ENCODE peak calls at places on chromosomes 11 and 22, in seven cellular contexts. U, M, X, O, H, C and Z are unnamed samples. For H3K27me3, the result is how much of the 10 kb centered on the place peaks cover.

GRCh38 chr11:6350070-6350469 is 29.8 kb upstream of the CAVIN3 start:
- DNase-seq in C (peak), U (no peak), H (no peak), M (no peak), O (no peak), X (no peak), Z (no peak)

GRCh38 chr22:42825796-42826195 is 31.3 kb downstream of the ARFGAP3 start:
- DNase-seq in X (no peak), C (no peak), O (no peak), M (no peak), U (no peak), H (no peak), Z (no peak)

GRCh38 chr22:27941143-27941542 is 22.1 kb upstream of the PITPNB start:
- DNase-seq in X (no peak), H (no peak), M (no peak), U (no peak), C (no peak), O (no peak), Z (no peak)

GRCh38 chr11:119772581-119772980 is 43.6 kb upstream of the NECTIN1 start:
- DNase-seq in O (no peak), U (no peak), X (no peak), C (no peak), H (no peak), M (peak), Z (no peak)

GRCh38 chr11:14275081-14275480 is 83.9 kb downstream of the RRAS2 start:
- DNase-seq in M (no peak), X (no peak), O (no peak), C (no peak), H (no peak), U (no peak), Z (no peak)

GRCh38 chr11:65417702-65418430 is 4.7 kb upstream of the NEAT1 start:
- DNase-seq in X (peak), O (peak), H (peak), C (peak), U (peak), M (peak), Z (no peak)

GRCh38 chr11:57777969-57778317 is 16.3 kb downstream of the CTNND1 start:
- DNase-seq in H (no peak), M (no peak), O (no peak), U (peak), X (peak), C (no peak), Z (no peak)

GRCh38 chr22:22462813-22463567 is 45.6 kb downstream of the ZNF280B start:
- DNase-seq in X (no peak), C (no peak), M (no peak), U (no peak), O (no peak), H (no peak), Z (no peak)

GRCh38 chr11:14041040-14041439 is 78.5 kb downstream of the SPON1 start:
- DNase-seq in M (no peak), U (no peak), H (no peak), C (no peak), O (no peak), X (no peak), Z (no peak)

GRCh38 chr11:33835143-33835878 is 56.6 kb downstream of the LMO2 start:
- DNase-seq in X (no peak), H (no peak), O (no peak), M (no peak), U (no peak), C (no peak), Z (no peak)

GRCh38 chr22:38477515-38477914 is 9.6 kb downstream of the KDELR3 start:
- DNase-seq in H (no peak), C (no peak), O (no peak), X (no peak), U (no peak), M (peak), Z (no peak)

GRCh38 chr22:48004038-48004437 is 1241.6 kb downstream of the TBC1D22A start:
- DNase-seq in U (no peak), C (no peak), O (no peak), M (no peak), H (no peak), X (no peak), Z (no peak)

GRCh38 chr11:131945695-131946094 is 575.3 kb downstream of the NTM start:
- DNase-seq in O (no peak), U (no peak), X (no peak), M (no peak), C (no peak), H (no peak), Z (no peak)

GRCh38 chr22:32587449-32587848 is 112.8 kb downstream of the FBXO7 start:
- DNase-seq in M (no peak), X (no peak), C (peak), U (peak), H (no peak), O (no peak), Z (no peak)

GRCh38 chr11:16193897-16194381 is 162.4 kb downstream of the SOX6 start:
- DNase-seq in X (no peak), M (no peak), U (no peak), C (no peak), H (no peak), O (no peak), Z (no peak)

GRCh38 chr22:40819741-40820140 is 595 bp upstream of the SLC25A17 start:
- DNase-seq in O (no peak), X (no peak), C (no peak), M (no peak), H (no peak), U (no peak), Z (no peak)

GRCh38 chr22:36886016-36886415 is 25.2 kb downstream of the NCF4 start:
- DNase-seq in H (no peak), O (no peak), M (no peak), U (no peak), C (no peak), X (no peak), Z (no peak)

GRCh38 chr11:67002921-67003411 is 20.0 kb upstream of the SYT12 start:
- DNase-seq in H (no peak), U (no peak), M (no peak), X (no peak), C (no peak), O (no peak), Z (no peak)

GRCh38 chr11:99370557-99371200 is 349.9 kb downstream of the CNTN5 start:
- DNase-seq in O (peak), X (no peak), M (no peak), U (no peak), C (peak), H (no peak), Z (no peak)

GRCh38 chr22:39738746-39739145 is 154.8 kb downstream of the ENTHD1 start:
- DNase-seq in X (no peak), M (no peak), C (no peak), H (no peak), O (no peak), U (no peak), Z (no peak)

GRCh38 chr11:2770556-2771301 is 70.9 kb upstream of the KCNQ1OT1 start:
- DNase-seq in C (no peak), O (peak), M (peak), H (peak), U (peak), X (no peak), Z (no peak)

GRCh38 chr11:14645247-14645912 is 1.8 kb downstream of the PDE3B start:
- DNase-seq in M (no peak), C (no peak), H (no peak), U (no peak), X (no peak), O (no peak), Z (no peak)

DNA sequence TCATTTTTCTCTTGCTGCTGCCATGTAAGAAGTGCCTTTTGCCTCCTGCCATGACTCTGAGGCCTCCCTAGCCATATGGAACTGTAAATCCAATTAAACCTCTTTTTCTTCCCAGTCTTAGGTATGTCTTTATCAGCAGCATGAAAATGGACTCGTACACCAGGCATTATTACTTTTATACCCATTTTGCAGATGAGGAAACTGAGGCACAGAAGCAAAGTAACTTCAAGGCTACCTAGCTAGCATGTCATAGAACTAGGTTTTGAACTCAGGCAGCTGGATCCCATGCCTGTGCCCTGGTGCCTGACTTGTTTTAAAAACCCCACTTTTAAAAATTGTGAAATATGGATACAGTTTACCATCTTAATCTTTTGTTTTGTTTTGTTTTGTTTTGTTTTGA is 25.8 kb downstream of the KIAA1671 start:
- DNase-seq in H (no peak), U (no peak), M (no peak), X (no peak), O (no peak), C (no peak), Z (no peak)
- H3K27ac ChIP-seq in H (peak), U (peak), M (peak), X (peak), O (peak), C (peak), Z (peak)

GRCh38 chr11:123903932-123904331 is 2.0 kb downstream of the OR8D4 start:
- DNase-seq in U (no peak), C (no peak), H (no peak), M (no peak), O (no peak), X (no peak), Z (no peak)

GRCh38 chr11:123899792-123900191 is 2.2 kb upstream of the OR8D4 start:
- DNase-seq in C (no peak), X (no peak), H (peak), U (no peak), M (no peak), O (no peak), Z (no peak)

GRCh38 chr11:123901867-123902266 is at the start of gene OR8D4:
- DNase-seq in M (no peak), X (no peak), U (no peak), H (no peak), C (no peak), O (no peak), Z (no peak)

GRCh38 chr11:123904932-123905331 is 3.0 kb downstream of the OR8D4 start:
- DNase-seq in C (no peak), X (no peak), M (no peak), O (no peak), H (no peak), U (peak), Z (no peak)
- H3K27me3 ChIP-seq in C (under half), X (under half), M (under half), O (under half), H (under half), U (under half), Z (under half)

DNA sequence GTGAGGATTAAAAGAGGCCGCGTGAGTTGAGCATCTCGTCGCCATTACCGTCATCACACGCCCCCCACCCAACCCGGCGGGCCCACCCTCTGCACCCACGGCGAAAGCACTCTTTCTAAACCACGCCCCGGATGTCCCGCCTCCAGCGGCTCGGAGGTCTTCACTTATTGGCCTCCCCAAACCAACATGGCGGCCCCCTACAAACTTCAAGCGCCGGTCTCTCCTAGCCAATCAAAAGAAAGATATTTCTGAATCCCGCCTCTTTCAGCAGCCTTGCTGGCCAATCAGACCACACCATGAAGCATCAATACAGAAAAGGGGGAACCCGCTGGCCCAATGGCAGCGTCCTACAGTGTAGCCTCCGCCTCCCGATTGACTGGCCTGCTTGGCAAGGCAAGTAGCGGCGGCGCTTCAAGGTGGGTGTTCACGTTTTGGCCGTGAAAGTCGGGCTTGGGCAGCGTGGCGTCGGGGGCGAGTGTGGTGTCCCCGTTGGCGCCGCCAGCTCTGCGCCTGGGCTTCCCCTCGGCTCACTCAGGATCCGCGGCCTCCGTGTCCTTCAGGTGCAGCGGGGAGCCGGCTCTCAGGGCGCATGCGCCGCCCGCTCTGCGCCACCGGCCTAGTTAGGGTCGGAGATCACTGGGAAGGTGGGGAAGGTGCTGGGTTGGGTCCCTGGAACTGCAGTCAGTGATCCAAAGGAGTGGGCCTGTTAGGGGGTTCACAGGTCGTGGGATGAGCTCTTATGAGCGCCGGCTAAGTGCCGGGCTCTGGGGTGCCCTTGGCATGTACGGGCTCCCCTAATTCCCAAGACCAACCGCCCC is at the start of gene NDUFS8:
- DNase-seq in X (peak), H (peak), U (peak), O (peak), C (peak), M (peak), Z (peak)
- TF ChIP-seq POLR2A in X (peak), H (peak), U (peak), O (peak), C (peak), M (no peak), Z (peak)

DNA sequence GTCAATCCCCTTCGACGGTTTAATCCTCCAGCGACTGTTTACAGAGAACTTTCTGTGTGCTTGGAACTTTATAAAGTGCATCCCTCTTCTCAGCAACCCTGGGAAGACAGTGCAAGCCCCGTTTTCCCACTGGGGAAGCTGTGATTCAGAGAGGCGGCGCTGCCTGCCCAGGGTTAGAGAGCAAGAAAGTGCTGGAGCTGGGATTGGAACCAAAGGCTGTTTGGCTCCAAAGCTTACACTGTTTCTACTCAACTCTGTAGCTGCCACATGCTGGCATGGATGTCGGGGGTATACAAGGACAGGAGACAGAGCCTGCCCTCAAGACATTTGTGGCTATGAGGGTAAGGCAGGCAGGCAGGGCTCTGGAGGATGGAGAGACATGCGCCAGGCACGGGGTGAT is 13.0 kb downstream of the FBLN1 start:
- DNase-seq in O (no peak), M (no peak), X (no peak), U (no peak), H (no peak), C (no peak), Z (no peak)
- H3K27ac ChIP-seq in O (peak), M (no peak), X (peak), U (no peak), H (no peak), C (no peak), Z (peak)

GRCh38 chr11:1128333-1129142 is 29.2 kb upstream of the MUC5AC start:
- DNase-seq in O (no peak), U (no peak), M (peak), H (no peak), C (no peak), X (no peak), Z (no peak)
- H3K27me3 ChIP-seq in O (under half), U (under half), M (under half), H (under half), C (under half), X (under half), Z (under half)

GRCh38 chr22:20430101-20430640 is 7.5 kb downstream of the SCARF2 start:
- DNase-seq in H (no peak), O (no peak), U (no peak), C (no peak), X (no peak), M (peak), Z (no peak)

GRCh38 chr22:20432244-20432686 is 5.4 kb downstream of the SCARF2 start:
- DNase-seq in U (no peak), O (no peak), C (no peak), H (no peak), X (no peak), M (peak), Z (no peak)

GRCh38 chr22:20431520-20432237 is 5.9 kb downstream of the SCARF2 start:
- DNase-seq in H (no peak), O (no peak), C (no peak), X (no peak), M (peak), U (no peak), Z (no peak)

GRCh38 chr22:20429254-20430100 is 8.1 kb downstream of the SCARF2 start:
- DNase-seq in U (peak), H (no peak), O (no peak), C (no peak), X (no peak), M (peak), Z (no peak)

GRCh38 chr22:20430641-20431519 is 6.7 kb downstream of the SCARF2 start:
- DNase-seq in U (peak), O (no peak), M (peak), C (no peak), H (no peak), X (peak), Z (no peak)
- TF ChIP-seq POLR2A in U (no peak), O (no peak), M (no peak), C (no peak), H (no peak), X (no peak), Z (no peak)

DNA sequence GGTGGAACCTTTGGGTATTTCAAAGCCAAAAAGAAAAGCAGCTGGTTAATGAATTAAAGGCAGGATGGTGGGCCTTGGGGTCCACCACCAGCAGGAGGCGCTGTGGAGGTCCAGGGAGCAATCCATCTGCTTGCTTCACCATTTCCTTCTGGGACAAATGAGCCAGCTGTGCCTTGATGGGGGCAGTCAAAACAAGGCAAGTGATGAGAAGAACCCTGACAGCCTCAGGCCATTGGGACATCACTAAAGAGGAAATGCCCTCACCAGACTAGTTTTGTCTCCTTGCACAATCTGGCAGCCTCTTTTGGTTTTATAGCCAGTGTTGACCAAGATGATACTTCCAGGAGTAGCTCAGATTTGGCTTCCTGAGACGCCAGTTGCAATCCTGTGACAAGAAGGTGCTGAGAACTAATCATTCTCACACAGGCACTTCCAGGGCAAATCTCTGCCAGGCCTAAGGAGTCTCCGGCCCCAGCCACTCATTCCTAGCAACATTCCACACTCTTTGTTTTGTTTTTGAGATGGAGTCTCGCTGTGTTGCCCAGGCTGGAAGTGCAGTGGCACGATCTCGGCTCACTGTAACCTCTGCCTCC is 38.2 kb upstream of the WEE1 start:
- DNase-seq in U (peak), X (peak), H (peak), O (peak), C (peak), M (peak), Z (no peak)
- H3K27ac ChIP-seq in U (no peak), X (no peak), H (no peak), O (no peak), C (no peak), M (no peak), Z (peak)

GRCh38 chr11:9657531-9657930 is 6.3 kb upstream of the SWAP70 start:
- DNase-seq in X (no peak), H (no peak), O (no peak), M (no peak), U (no peak), C (no peak), Z (no peak)

GRCh38 chr11:9664276-9665171 is 647 bp downstream of the SWAP70 start:
- DNase-seq in X (peak), M (peak), C (peak), O (peak), U (peak), H (no peak), Z (no peak)

GRCh38 chr11:9663699-9664275 is at the start of gene SWAP70:
- DNase-seq in O (peak), C (peak), H (peak), X (peak), M (peak), U (peak), Z (peak)

GRCh38 chr11:9662273-9662672 is 1.6 kb upstream of the SWAP70 start:
- DNase-seq in H (no peak), U (no peak), C (no peak), X (no peak), O (peak), M (no peak), Z (no peak)

GRCh38 chr11:9660886-9661285 is 3.0 kb upstream of the SWAP70 start:
- DNase-seq in M (no peak), U (no peak), X (no peak), H (no peak), C (no peak), O (no peak), Z (no peak)
- H3K27me3 ChIP-seq in M (under half), U (under half), X (under half), H (under half), C (under half), O (under half), Z (under half)

GRCh38 chr11:76685237-76685636 is 14.7 kb upstream of the LRRC32 start:
- DNase-seq in O (no peak), U (no peak), C (no peak), M (no peak), X (no peak), H (no peak), Z (no peak)

GRCh38 chr11:76685841-76686240 is 15.3 kb upstream of the LRRC32 start:
- DNase-seq in M (no peak), X (no peak), H (no peak), C (no peak), O (no peak), U (no peak), Z (no peak)

GRCh38 chr11:76683496-76684095 is 13.0 kb upstream of the LRRC32 start:
- DNase-seq in U (no peak), H (no peak), C (no peak), X (no peak), M (no peak), O (no peak), Z (no peak)

GRCh38 chr11:76682681-76683080 is 12.1 kb upstream of the LRRC32 start:
- DNase-seq in X (no peak), H (no peak), U (no peak), M (no peak), C (no peak), O (no peak), Z (no peak)

DNA sequence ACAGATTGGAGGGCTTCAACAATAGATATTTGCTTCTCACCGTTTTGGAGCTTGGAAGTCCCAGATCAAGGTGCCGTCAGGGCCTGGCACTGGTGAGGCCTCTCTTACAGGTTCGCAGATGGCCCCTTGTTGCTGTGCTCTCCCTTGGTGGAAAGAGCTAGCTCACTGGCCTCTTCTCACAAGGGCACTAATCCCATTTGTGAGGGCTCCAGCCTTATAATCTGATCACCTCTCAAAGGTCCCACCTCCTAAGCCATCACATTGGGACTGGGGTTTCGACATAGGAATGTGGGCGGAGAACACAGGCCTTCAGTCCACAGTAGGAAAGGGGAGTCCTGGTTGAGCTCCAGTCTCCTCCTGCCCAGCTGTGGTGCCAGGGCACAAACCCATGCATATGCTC is 13.9 kb upstream of the LRRC32 start:
- DNase-seq in X (no peak), C (no peak), M (no peak), U (no peak), O (no peak), H (no peak), Z (no peak)
- TF ChIP-seq POLR2A in X (no peak), C (no peak), M (no peak), U (no peak), O (no peak), H (no peak), Z (no peak)

GRCh38 chr11:71298761-71299181 is 46.4 kb upstream of the SHANK2 start:
- DNase-seq in U (no peak), X (peak), C (no peak), M (no peak), O (no peak), H (no peak), Z (no peak)
- H3K27ac ChIP-seq in U (peak), X (no peak), C (no peak), M (no peak), O (no peak), H (no peak), Z (no peak)